ENCODE peak calls at places on chromosomes 6 and 20, in five cellular contexts. H is breast epithelium; U is fibroblast of pulmonary artery; C is stimulated activated naive B cell treated with anti-CD40 and anti-IgM and Interleukin-4, amounts not matched to agents 10 μg/mL and 1 μg/mL and 100 μg/mL, for 72 hours; P is occipital lobe. I is an unnamed sample.

GRCh38 chr6:34000281-34000680 is 145.6 kb downstream of the GRM4 start:
- DNase-seq in H (no peak), U (no peak), C (no peak), P (no peak), I (no peak)

GRCh38 chr6:31419842-31420241 is 16.4 kb downstream of the MICA start:
- DNase-seq in H (no peak), U (no peak), C (no peak), P (no peak), I (no peak)

GRCh38 chr20:20037960-20038359 is 14.3 kb downstream of the CRNKL1 start:
- DNase-seq in H (no peak), U (peak), C (no peak), P (no peak), I (no peak)

GRCh38 chr6:55082021-55082420 is 92.3 kb upstream of the HCRTR2 start:
- DNase-seq in H (no peak), U (no peak), C (no peak), P (no peak), I (no peak)

GRCh38 chr6:32837651-32838113 is 857 bp downstream of the TAP2 start:
- DNase-seq in H (no peak), U (no peak), C (no peak), P (no peak), I (no peak)

GRCh38 chr20:14581731-14582130 is 244.3 kb upstream of the FLRT3 start:
- DNase-seq in H (no peak), U (no peak), C (no peak), P (no peak), I (no peak)

GRCh38 chr20:62860924-62861691 is 514 bp downstream of the TCFL5 start:
- DNase-seq in H (no peak), U (no peak), C (no peak), P (no peak), I (no peak)

GRCh38 chr6:61887425-61887824 is 398.6 kb downstream of the KHDRBS2 start:
- DNase-seq in H (no peak), U (no peak), C (no peak), P (no peak), I (no peak)

GRCh38 chr6:23650676-23651075 is 475.3 kb upstream of the NRSN1 start:
- DNase-seq in H (no peak), U (no peak), C (no peak), P (peak), I (no peak)

GRCh38 chr6:298233-299049 is 6.2 kb downstream of the DUSP22 start:
- DNase-seq in H (no peak), U (no peak), C (peak), P (no peak), I (no peak)

GRCh38 chr20:23366384-23366783 is 4.4 kb downstream of the GZF1 start:
- DNase-seq in H (no peak), U (no peak), C (no peak), P (no peak), I (no peak)

GRCh38 chr6:14966902-14967711 is 278.8 kb upstream of the JARID2 start:
- DNase-seq in H (no peak), U (no peak), C (no peak), P (no peak), I (no peak)

GRCh38 chr6:34174846-34175399 is 29.0 kb upstream of the GRM4 start:
- DNase-seq in H (no peak), U (no peak), C (no peak), P (no peak), I (peak)

GRCh38 chr6:92479821-92480220 is 939.5 kb downstream of the EPHA7 start:
- DNase-seq in H (no peak), U (peak), C (no peak), P (no peak), I (no peak)

GRCh38 chr6:63685453-63686379 is 50.1 kb downstream of the PHF3 start:
- DNase-seq in H (no peak), U (no peak), C (no peak), P (no peak), I (no peak)

GRCh38 chr6:39496951-39497350 is 174.4 kb upstream of the KCNK16 start:
- DNase-seq in H (no peak), U (peak), C (no peak), P (no peak), I (peak)

GRCh38 chr20:3646651-3647050 is 16.5 kb downstream of the GFRA4 start:
- DNase-seq in H (no peak), U (peak), C (no peak), P (no peak), I (no peak)

GRCh38 chr6:159899994-159900745 is 9.4 kb downstream of the MAS1 start:
- DNase-seq in H (no peak), U (peak), C (no peak), P (no peak), I (no peak)

GRCh38 chr6:34104186-34104585 is 41.7 kb downstream of the GRM4 start:
- DNase-seq in H (no peak), U (no peak), C (no peak), P (no peak), I (no peak)

GRCh38 chr6:139117734-139118133 is 17.1 kb upstream of the HECA start:
- DNase-seq in H (no peak), U (no peak), C (no peak), P (no peak), I (no peak)

GRCh38 chr20:44683263-44684046 is 31.7 kb upstream of the CCN5 start:
- DNase-seq in H (no peak), U (peak), C (peak), P (no peak), I (no peak)

GRCh38 chr20:62282877-62283503 is 19.8 kb upstream of the ADRM1 start:
- DNase-seq in H (no peak), U (no peak), C (no peak), P (no peak), I (no peak)

GRCh38 chr6:45608252-45608911 is 230.6 kb upstream of the SUPT3H start:
- DNase-seq in H (peak), U (peak), C (no peak), P (no peak), I (no peak)

GRCh38 chr6:149499066-149499465 is 14.3 kb upstream of the ZC3H12D start:
- DNase-seq in H (no peak), U (peak), C (no peak), P (no peak), I (no peak)

GRCh38 chr6:82691997-82692396 is 328.4 kb downstream of the TPBG start:
- DNase-seq in H (no peak), U (no peak), C (no peak), P (no peak), I (no peak)

GRCh38 chr6:119442776-119443184 is 93.2 kb upstream of the MAN1A1 start:
- DNase-seq in H (peak), U (no peak), C (no peak), P (no peak), I (no peak)

GRCh38 chr6:104118274-104118673 is 741.4 kb downstream of the HACE1 start:
- DNase-seq in H (no peak), U (peak), C (no peak), P (no peak), I (no peak)

GRCh38 chr20:43911066-43911465 is 3.6 kb upstream of the TOX2 start:
- DNase-seq in H (no peak), U (peak), C (no peak), P (no peak), I (no peak)

GRCh38 chr6:150196942-150197745 is 54.3 kb downstream of the PPP1R14C start:
- DNase-seq in H (no peak), U (no peak), C (no peak), P (no peak), I (no peak)

GRCh38 chr6:105321728-105322127 is 81.2 kb downstream of the PREP start:
- DNase-seq in H (no peak), U (no peak), C (no peak), P (no peak), I (no peak)

GRCh38 chr6:34233867-34234266 is 2.8 kb upstream of the HMGA1 start:
- DNase-seq in H (no peak), U (no peak), C (no peak), P (no peak), I (peak)

GRCh38 chr6:138482816-138483215 is 16.5 kb downstream of the NHSL1 start:
- DNase-seq in H (no peak), U (no peak), C (no peak), P (no peak), I (no peak)

GRCh38 chr20:43721429-43722152 is 5.2 kb downstream of the GTSF1L start:
- DNase-seq in H (no peak), U (no peak), C (no peak), P (no peak), I (no peak)

GRCh38 chr20:36384022-36384619 is 78.0 kb downstream of the DLGAP4 start:
- DNase-seq in H (no peak), U (peak), C (no peak), P (no peak), I (no peak)

GRCh38 chr20:4637081-4637797 is 84.5 kb upstream of the PRND start:
- DNase-seq in H (no peak), U (no peak), C (no peak), P (no peak), I (no peak)

GRCh38 chr6:33075568-33076405 is at the start of gene HLA-DPB1:
- DNase-seq in H (no peak), U (peak), C (peak), P (no peak), I (no peak)

GRCh38 chr6:355809-356208 is 35.7 kb upstream of the IRF4 start:
- DNase-seq in H (no peak), U (no peak), C (peak), P (no peak), I (no peak)

GRCh38 chr6:170228581-170229310 is 62.1 kb downstream of the DLL1 start:
- DNase-seq in H (no peak), U (no peak), C (no peak), P (no peak), I (no peak)